ENCODE peak calls at places on chromosomes 1 and 21, in six cellular contexts. One of them, this sample, is unnamed.

GRCh38 chr1:208216062-208216461 is 28.1 kb downstream of the PLXNA2 start:
- DNase-seq in HepG2: no peak
- DNase-seq in K562: no peak
- DNase-seq in GM12878: no peak
- DNase-seq in GM12891: no peak
- DNase-seq in H1: no peak
- DNase-seq in this sample: no peak

GRCh38 chr1:180482425-180483275 is 19.7 kb downstream of the ACBD6 start:
- DNase-seq in K562: peak
- DNase-seq in HepG2: peak
- DNase-seq in GM12891: no peak
- DNase-seq in H1: no peak
- DNase-seq in GM12878: no peak
- DNase-seq in this sample: no peak

GRCh38 chr1:111275079-111275478 is 15.6 kb upstream of the CHIA start:
- DNase-seq in H1: no peak
- DNase-seq in GM12891: no peak
- DNase-seq in GM12878: no peak
- DNase-seq in HepG2: no peak
- DNase-seq in K562: no peak
- DNase-seq in this sample: no peak

GRCh38 chr21:37511848-37512247 is 145.3 kb downstream of the DYRK1A start:
- DNase-seq in GM12891: no peak
- DNase-seq in HepG2: no peak
- DNase-seq in GM12878: no peak
- DNase-seq in H1: no peak
- DNase-seq in K562: no peak
- DNase-seq in this sample: no peak

GRCh38 chr1:61338899-61339298 is 256.5 kb downstream of the NFIA start:
- DNase-seq in K562: no peak
- DNase-seq in H1: no peak
- DNase-seq in GM12878: no peak
- DNase-seq in GM12891: no peak
- DNase-seq in HepG2: peak
- DNase-seq in this sample: no peak

GRCh38 chr1:35807614-35808375 is at the start of gene AGO4:
- DNase-seq in GM12878: no peak
- DNase-seq in H1: peak
- DNase-seq in HepG2: peak
- DNase-seq in GM12891: peak
- DNase-seq in K562: peak
- DNase-seq in this sample: peak

GRCh38 chr1:8816306-8816705 is 1.1 kb downstream of the RERE start:
- DNase-seq in GM12891: no peak
- DNase-seq in HepG2: no peak
- DNase-seq in K562: peak
- DNase-seq in GM12878: no peak
- DNase-seq in H1: no peak
- DNase-seq in this sample: no peak

GRCh38 chr1:179021873-179022272 is 3.8 kb upstream of the FAM20B start:
- DNase-seq in GM12891: no peak
- DNase-seq in H1: no peak
- DNase-seq in GM12878: no peak
- DNase-seq in K562: no peak
- DNase-seq in HepG2: peak
- DNase-seq in this sample: no peak

GRCh38 chr1:192225713-192226112 is 67.5 kb downstream of the RGS18 start:
- DNase-seq in H1: no peak
- DNase-seq in K562: no peak
- DNase-seq in GM12891: no peak
- DNase-seq in HepG2: no peak
- DNase-seq in GM12878: no peak
- DNase-seq in this sample: no peak

GRCh38 chr21:27206368-27206982 is 239.6 kb upstream of the ADAMTS5 start:
- DNase-seq in K562: no peak
- DNase-seq in GM12878: no peak
- DNase-seq in H1: peak
- DNase-seq in GM12891: no peak
- DNase-seq in HepG2: no peak
- DNase-seq in this sample: no peak

GRCh38 chr1:204157942-204158341 is 6.1 kb upstream of the ETNK2 start:
- DNase-seq in GM12891: no peak
- DNase-seq in K562: no peak
- DNase-seq in H1: no peak
- DNase-seq in GM12878: no peak
- DNase-seq in HepG2: no peak
- DNase-seq in this sample: no peak

GRCh38 chr1:163147019-163147418 is 55.7 kb downstream of the RGS5 start:
- DNase-seq in GM12878: no peak
- DNase-seq in H1: no peak
- DNase-seq in HepG2: no peak
- DNase-seq in K562: no peak
- DNase-seq in GM12891: no peak
- DNase-seq in this sample: no peak

GRCh38 chr1:184368354-184368753 is 18.5 kb upstream of the C1orf21 start:
- DNase-seq in H1: no peak
- DNase-seq in HepG2: no peak
- DNase-seq in GM12891: no peak
- DNase-seq in K562: no peak
- DNase-seq in GM12878: no peak
- DNase-seq in this sample: no peak

GRCh38 chr1:185453496-185454192 is 136.6 kb upstream of the IVNS1ABP start:
- DNase-seq in GM12891: no peak
- DNase-seq in K562: no peak
- DNase-seq in HepG2: no peak
- DNase-seq in H1: no peak
- DNase-seq in GM12878: no peak
- DNase-seq in this sample: no peak

GRCh38 chr1:2628933-2629626 is 3.7 kb downstream of the MMEL1 start:
- DNase-seq in K562: no peak
- DNase-seq in GM12891: no peak
- DNase-seq in HepG2: no peak
- DNase-seq in GM12878: no peak
- DNase-seq in H1: no peak
- DNase-seq in this sample: no peak

GRCh38 chr1:12475158-12475934 is 142.7 kb downstream of the DHRS3 start:
- DNase-seq in H1: no peak
- DNase-seq in GM12878: no peak
- DNase-seq in K562: peak
- DNase-seq in HepG2: peak
- DNase-seq in GM12891: no peak
- DNase-seq in this sample: no peak

GRCh38 chr1:12549106-12549459 is 68.9 kb downstream of the DHRS3 start:
- DNase-seq in K562: peak
- DNase-seq in GM12878: no peak
- DNase-seq in GM12891: no peak
- DNase-seq in HepG2: no peak
- DNase-seq in H1: no peak
- DNase-seq in this sample: no peak

GRCh38 chr1:222369991-222370910 is 177.7 kb downstream of the HHIPL2 start:
- DNase-seq in H1: no peak
- DNase-seq in K562: no peak
- DNase-seq in HepG2: no peak
- DNase-seq in GM12878: no peak
- DNase-seq in GM12891: no peak
- DNase-seq in this sample: no peak

GRCh38 chr1:164559342-164560070 is 522 bp downstream of the PBX1 start:
- DNase-seq in K562: no peak
- DNase-seq in HepG2: peak
- DNase-seq in H1: peak
- DNase-seq in GM12878: no peak
- DNase-seq in GM12891: no peak
- DNase-seq in this sample: no peak

GRCh38 chr1:169928438-169929209 is 34.9 kb upstream of the SCYL3 start:
- DNase-seq in GM12878: no peak
- DNase-seq in H1: no peak
- DNase-seq in K562: peak
- DNase-seq in GM12891: no peak
- DNase-seq in HepG2: peak
- DNase-seq in this sample: no peak

GRCh38 chr21:43644609-43645008 is 14.7 kb downstream of the HSF2BP start:
- DNase-seq in K562: no peak
- DNase-seq in GM12878: no peak
- DNase-seq in H1: no peak
- DNase-seq in HepG2: no peak
- DNase-seq in GM12891: no peak
- DNase-seq in this sample: no peak

GRCh38 chr1:221053889-221054288 is 174.6 kb downstream of the HLX start:
- DNase-seq in HepG2: no peak
- DNase-seq in H1: no peak
- DNase-seq in GM12878: no peak
- DNase-seq in K562: no peak
- DNase-seq in GM12891: no peak
- DNase-seq in this sample: no peak

GRCh38 chr1:232193451-232193783 is 436.5 kb downstream of the SIPA1L2 start:
- DNase-seq in HepG2: no peak
- DNase-seq in GM12891: no peak
- DNase-seq in H1: no peak
- DNase-seq in K562: no peak
- DNase-seq in GM12878: no peak
- DNase-seq in this sample: no peak
- TF ChIP-seq TAF1 in HepG2: no peak
- TF ChIP-seq TAF1 in GM12891: no peak
- TF ChIP-seq TAF1 in H1: no peak
- TF ChIP-seq TAF1 in K562: no peak
- TF ChIP-seq TAF1 in GM12878: no peak
- TF ChIP-seq TAF1 in this sample: no peak

DNA sequence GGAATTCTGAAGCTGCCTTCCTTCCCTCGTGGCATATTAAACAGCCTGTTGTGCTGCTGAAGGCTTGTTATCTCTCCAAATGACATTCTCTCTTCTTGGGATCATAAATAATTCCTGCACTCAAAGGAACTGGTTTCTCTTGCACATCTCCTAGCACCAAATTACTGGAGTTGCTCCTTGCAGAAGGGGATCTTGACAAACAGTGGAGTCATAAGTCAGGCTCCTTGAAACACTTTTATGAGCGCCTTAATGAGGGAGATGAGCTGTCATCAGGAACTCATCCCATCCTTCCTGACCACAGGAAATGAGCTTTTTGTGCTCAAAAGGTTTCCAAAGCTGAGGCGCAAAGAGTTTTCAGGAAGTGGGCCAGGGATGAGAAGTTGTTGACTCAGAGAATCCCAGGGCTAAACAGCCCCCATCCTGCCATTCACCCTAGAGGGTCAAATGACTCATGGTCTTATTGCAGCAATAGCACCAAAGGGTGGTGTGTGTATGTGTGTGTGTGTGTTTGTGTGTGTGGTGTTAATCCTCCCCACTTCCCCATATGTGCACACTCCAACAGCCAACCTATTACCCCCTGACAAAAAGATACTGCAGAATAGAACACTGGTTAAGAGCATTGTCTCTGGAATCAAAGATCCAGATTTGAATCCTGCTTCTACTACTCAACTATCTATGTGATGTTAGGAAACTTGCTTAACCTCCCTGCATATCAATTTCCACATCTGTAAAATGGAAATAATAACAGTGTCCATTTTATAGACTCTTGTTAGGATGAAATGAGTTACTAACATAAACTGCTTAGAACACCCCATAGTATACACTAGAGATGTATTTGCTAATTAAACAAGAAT is 2.8 kb upstream of the PHC2 start:
- DNase-seq in K562: peak
- DNase-seq in H1: no peak
- DNase-seq in GM12878: no peak
- DNase-seq in GM12891: no peak
- DNase-seq in HepG2: peak
- DNase-seq in this sample: no peak
- TF ChIP-seq POLR2A in K562: no peak
- TF ChIP-seq POLR2A in H1: no peak
- TF ChIP-seq POLR2A in GM12878: no peak
- TF ChIP-seq POLR2A in GM12891: no peak
- TF ChIP-seq POLR2A in HepG2: no peak
- TF ChIP-seq POLR2A in this sample: no peak

DNA sequence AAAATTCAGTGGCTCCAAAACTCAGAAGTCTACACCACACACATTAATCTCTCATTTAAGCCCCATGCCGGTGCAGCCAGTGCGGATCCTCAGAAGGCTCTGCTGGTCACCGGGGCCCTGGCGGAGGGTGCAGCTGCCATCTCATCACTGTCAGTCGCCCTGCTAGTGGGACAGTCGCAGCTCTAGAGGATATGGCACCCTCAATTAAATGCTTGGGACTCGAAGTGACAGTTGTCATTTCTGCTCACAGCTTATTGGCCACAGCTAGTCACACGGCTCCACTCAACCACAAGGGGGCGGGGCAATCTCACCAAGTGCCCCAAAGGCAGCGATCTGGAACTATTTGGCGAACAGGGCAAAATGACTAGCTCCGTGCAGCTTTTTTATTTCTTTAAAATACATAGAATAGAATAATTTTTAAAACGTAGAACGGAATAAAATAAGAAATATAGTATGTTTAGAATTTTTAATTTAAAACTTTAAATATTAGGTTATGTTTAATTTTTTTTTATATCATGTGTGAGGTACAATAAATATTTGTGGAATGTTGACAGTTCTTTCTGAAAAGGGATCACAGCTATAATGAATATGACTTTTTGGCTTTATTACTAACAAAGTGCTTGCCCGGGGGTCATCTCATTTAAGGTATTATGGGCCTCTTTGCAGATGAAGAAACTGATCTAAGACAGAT is 8.0 kb upstream of the MAN1C1 start:
- DNase-seq in H1: peak
- DNase-seq in HepG2: peak
- DNase-seq in GM12878: peak
- DNase-seq in K562: peak
- DNase-seq in GM12891: peak
- DNase-seq in this sample: peak
- TF ChIP-seq POLR2AphosphoS5 in H1: no peak
- TF ChIP-seq POLR2AphosphoS5 in HepG2: no peak
- TF ChIP-seq POLR2AphosphoS5 in GM12878: no peak
- TF ChIP-seq POLR2AphosphoS5 in K562: no peak
- TF ChIP-seq POLR2AphosphoS5 in GM12891: no peak
- TF ChIP-seq POLR2AphosphoS5 in this sample: no peak

DNA sequence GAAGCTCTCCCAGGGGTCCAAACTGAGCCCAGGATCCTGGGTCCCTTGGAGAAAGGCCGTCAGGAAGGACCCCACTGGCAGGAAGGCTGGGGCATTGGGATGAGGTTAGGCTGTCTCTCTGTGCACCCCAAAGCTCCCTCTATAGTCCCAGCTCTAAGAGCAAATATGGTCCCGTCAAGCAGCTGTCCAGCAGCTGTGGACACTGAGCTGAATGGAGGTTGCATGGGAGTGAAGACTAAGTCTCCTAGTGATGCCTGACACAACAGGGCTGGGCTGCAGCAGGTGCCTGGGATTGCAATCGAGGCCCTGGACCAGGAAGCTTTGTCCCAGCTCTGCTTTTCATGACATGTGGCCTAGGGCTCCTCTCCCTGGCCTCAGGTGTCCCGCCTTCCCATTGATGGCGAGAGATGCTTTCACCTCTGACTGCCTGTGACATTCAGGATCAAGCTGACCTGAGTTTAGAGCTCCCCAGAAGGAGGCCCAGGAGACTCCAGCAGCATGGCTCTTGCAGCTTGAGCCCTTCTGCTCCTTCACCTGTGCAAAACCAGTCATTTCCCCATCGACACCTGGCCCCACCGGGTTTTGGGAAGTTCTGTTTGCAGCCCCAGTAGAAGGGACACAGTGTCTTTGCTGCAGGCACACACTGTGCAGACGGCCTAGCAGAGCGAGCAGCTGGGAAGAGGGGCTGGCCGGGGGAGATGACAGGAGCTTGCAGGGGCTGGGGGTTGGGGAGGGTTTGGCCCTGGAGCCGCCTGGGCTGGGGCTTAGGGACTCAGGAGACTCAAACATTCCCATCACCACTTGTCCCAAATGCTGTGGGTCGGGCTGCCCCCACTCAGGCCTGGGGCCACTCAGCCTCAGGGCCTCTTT is 3.5 kb upstream of the EDN2 start:
- DNase-seq in GM12878: no peak
- DNase-seq in K562: no peak
- DNase-seq in GM12891: no peak
- DNase-seq in H1: no peak
- DNase-seq in HepG2: no peak
- DNase-seq in this sample: no peak
- TF ChIP-seq TAF1 in GM12878: no peak
- TF ChIP-seq TAF1 in K562: no peak
- TF ChIP-seq TAF1 in GM12891: no peak
- TF ChIP-seq TAF1 in H1: no peak
- TF ChIP-seq TAF1 in HepG2: no peak
- TF ChIP-seq TAF1 in this sample: no peak

This sample was measured in GM12892.